ENCODE peak calls at places on chromosomes 7 and 10, in ten cellular contexts. One of them, this sample, is unnamed.

GRCh38 chr10:31262672-31263071 is 56.3 kb upstream of the ZEB1 start:
- DNase-seq in fibroblast of the conjunctiva: peak
- DNase-seq in kidney epithelial cell: no peak
- DNase-seq in RWPE1: no peak
- DNase-seq in tibial artery: peak
- DNase-seq in nephron progenitor cell: no peak
- DNase-seq in mesendoderm: no peak
- DNase-seq in A172: no peak
- DNase-seq in GM04504: peak
- DNase-seq in mesenchymal stem cell: no peak
- DNase-seq in this sample: no peak

GRCh38 chr10:86225098-86225782 is 141.4 kb downstream of the GRID1 start:
- DNase-seq in mesendoderm: peak
- DNase-seq in GM04504: peak
- DNase-seq in fibroblast of the conjunctiva: no peak
- DNase-seq in RWPE1: peak
- DNase-seq in nephron progenitor cell: no peak
- DNase-seq in kidney epithelial cell: peak
- DNase-seq in mesenchymal stem cell: no peak
- DNase-seq in A172: peak
- DNase-seq in tibial artery: no peak
- DNase-seq in this sample: no peak

GRCh38 chr7:115491744-115492380 is 538.7 kb downstream of the TFEC start:
- DNase-seq in A172: no peak
- DNase-seq in mesenchymal stem cell: no peak
- DNase-seq in GM04504: no peak
- DNase-seq in tibial artery: no peak
- DNase-seq in fibroblast of the conjunctiva: no peak
- DNase-seq in mesendoderm: no peak
- DNase-seq in kidney epithelial cell: no peak
- DNase-seq in nephron progenitor cell: no peak
- DNase-seq in RWPE1: no peak
- DNase-seq in this sample: no peak

GRCh38 chr10:9863559-9864121 is 1154.0 kb upstream of the CELF2 start:
- DNase-seq in RWPE1: no peak
- DNase-seq in GM04504: no peak
- DNase-seq in kidney epithelial cell: no peak
- DNase-seq in nephron progenitor cell: no peak
- DNase-seq in A172: no peak
- DNase-seq in tibial artery: no peak
- DNase-seq in fibroblast of the conjunctiva: no peak
- DNase-seq in mesendoderm: no peak
- DNase-seq in mesenchymal stem cell: no peak
- DNase-seq in this sample: no peak

GRCh38 chr10:99560277-99561126 is 27.8 kb downstream of the NKX2-3 start:
- DNase-seq in GM04504: peak
- DNase-seq in tibial artery: no peak
- DNase-seq in kidney epithelial cell: no peak
- DNase-seq in A172: peak
- DNase-seq in fibroblast of the conjunctiva: peak
- DNase-seq in nephron progenitor cell: peak
- DNase-seq in RWPE1: peak
- DNase-seq in mesenchymal stem cell: peak
- DNase-seq in mesendoderm: peak
- DNase-seq in this sample: peak

GRCh38 chr10:4902571-4903011 is 60.6 kb upstream of the AKR1C1 start:
- DNase-seq in mesendoderm: no peak
- DNase-seq in kidney epithelial cell: no peak
- DNase-seq in RWPE1: no peak
- DNase-seq in fibroblast of the conjunctiva: peak
- DNase-seq in GM04504: no peak
- DNase-seq in mesenchymal stem cell: no peak
- DNase-seq in tibial artery: peak
- DNase-seq in A172: no peak
- DNase-seq in nephron progenitor cell: no peak
- DNase-seq in this sample: no peak

GRCh38 chr7:43113622-43114450 is 1.4 kb downstream of the HECW1 start:
- DNase-seq in mesendoderm: no peak
- DNase-seq in RWPE1: no peak
- DNase-seq in GM04504: no peak
- DNase-seq in tibial artery: no peak
- DNase-seq in nephron progenitor cell: no peak
- DNase-seq in A172: peak
- DNase-seq in mesenchymal stem cell: peak
- DNase-seq in kidney epithelial cell: no peak
- DNase-seq in fibroblast of the conjunctiva: no peak
- DNase-seq in this sample: peak

GRCh38 chr10:110208614-110209398 is 1.4 kb downstream of the MXI1 start:
- DNase-seq in mesenchymal stem cell: peak
- DNase-seq in kidney epithelial cell: no peak
- DNase-seq in fibroblast of the conjunctiva: peak
- DNase-seq in RWPE1: peak
- DNase-seq in mesendoderm: no peak
- DNase-seq in nephron progenitor cell: peak
- DNase-seq in GM04504: no peak
- DNase-seq in tibial artery: peak
- DNase-seq in A172: no peak
- DNase-seq in this sample: peak

GRCh38 chr7:29968683-29969457 is 20.7 kb downstream of the SCRN1 start:
- DNase-seq in tibial artery: no peak
- DNase-seq in kidney epithelial cell: peak
- DNase-seq in nephron progenitor cell: no peak
- DNase-seq in A172: peak
- DNase-seq in fibroblast of the conjunctiva: no peak
- DNase-seq in GM04504: no peak
- DNase-seq in mesenchymal stem cell: peak
- DNase-seq in mesendoderm: peak
- DNase-seq in RWPE1: peak
- DNase-seq in this sample: no peak

GRCh38 chr7:120055300-120055699 is 217.7 kb upstream of the KCND2 start:
- DNase-seq in mesendoderm: peak
- DNase-seq in fibroblast of the conjunctiva: peak
- DNase-seq in A172: peak
- DNase-seq in tibial artery: no peak
- DNase-seq in mesenchymal stem cell: peak
- DNase-seq in GM04504: no peak
- DNase-seq in nephron progenitor cell: no peak
- DNase-seq in RWPE1: peak
- DNase-seq in kidney epithelial cell: peak
- DNase-seq in this sample: no peak

GRCh38 chr10:22733992-22734391 is 19.6 kb upstream of the PIP4K2A start:
- DNase-seq in GM04504: no peak
- DNase-seq in mesendoderm: no peak
- DNase-seq in nephron progenitor cell: no peak
- DNase-seq in A172: no peak
- DNase-seq in kidney epithelial cell: no peak
- DNase-seq in RWPE1: no peak
- DNase-seq in tibial artery: no peak
- DNase-seq in mesenchymal stem cell: no peak
- DNase-seq in fibroblast of the conjunctiva: no peak
- DNase-seq in this sample: no peak

GRCh38 chr10:35306852-35307251 is 29.5 kb upstream of the CCNY start:
- DNase-seq in nephron progenitor cell: no peak
- DNase-seq in kidney epithelial cell: peak
- DNase-seq in RWPE1: peak
- DNase-seq in tibial artery: no peak
- DNase-seq in GM04504: no peak
- DNase-seq in mesendoderm: peak
- DNase-seq in mesenchymal stem cell: no peak
- DNase-seq in fibroblast of the conjunctiva: no peak
- DNase-seq in A172: peak
- DNase-seq in this sample: no peak

GRCh38 chr7:105002-105401 is 87.4 kb upstream of the FAM20C start:
- DNase-seq in GM04504: no peak
- DNase-seq in fibroblast of the conjunctiva: no peak
- DNase-seq in mesenchymal stem cell: no peak
- DNase-seq in nephron progenitor cell: no peak
- DNase-seq in tibial artery: no peak
- DNase-seq in mesendoderm: no peak
- DNase-seq in kidney epithelial cell: no peak
- DNase-seq in A172: no peak
- DNase-seq in RWPE1: peak
- DNase-seq in this sample: no peak

GRCh38 chr7:111992601-111993000 is 213.6 kb downstream of the DOCK4 start:
- DNase-seq in GM04504: no peak
- DNase-seq in nephron progenitor cell: no peak
- DNase-seq in RWPE1: no peak
- DNase-seq in tibial artery: no peak
- DNase-seq in A172: no peak
- DNase-seq in fibroblast of the conjunctiva: no peak
- DNase-seq in kidney epithelial cell: no peak
- DNase-seq in mesendoderm: no peak
- DNase-seq in mesenchymal stem cell: peak
- DNase-seq in this sample: no peak